ENCODE peak calls at places on chromosomes 6 and 20, in six cellular contexts. Z, O, B, S, U and Y are unnamed samples.

GRCh38 chr6:1068068-1068467 is 243.8 kb upstream of the FOXQ1 start:
- DNase-seq in B (no peak), O (no peak), Z (no peak), U (no peak), S (no peak), Y (no peak)

GRCh38 chr6:25369450-25370086 is 90.4 kb downstream of the CARMIL1 start:
- DNase-seq in B (no peak), S (no peak), O (no peak), U (no peak), Z (no peak), Y (peak; percentile 65)

GRCh38 chr6:17042422-17043147 is 59.3 kb upstream of the STMND1 start:
- DNase-seq in U (peak; percentile 78), Z (no peak), S (no peak), O (no peak), B (no peak), Y (no peak)

GRCh38 chr20:16554766-16555543 is 18.3 kb downstream of the KIF16B start:
- DNase-seq in U (no peak), Z (no peak), B (no peak), S (no peak), O (no peak), Y (no peak)

GRCh38 chr20:49337357-49337756 is 59.5 kb upstream of the ZNFX1 start:
- DNase-seq in U (no peak), O (no peak), B (no peak), S (no peak), Z (no peak), Y (no peak)

GRCh38 chr6:8279094-8279805 is 156.1 kb downstream of the SLC35B3 start:
- DNase-seq in B (no peak), S (no peak), O (no peak), U (no peak), Z (no peak), Y (no peak)

GRCh38 chr20:57809149-57809548 is 99.3 kb upstream of the PMEPA1 start:
- DNase-seq in Z (no peak), U (no peak), O (no peak), S (no peak), B (no peak), Y (no peak)

GRCh38 chr6:39189915-39190544 is 39.2 kb downstream of the KCNK5 start:
- DNase-seq in O (no peak), S (no peak), B (peak; percentile 75), U (peak; percentile 55), Z (no peak), Y (no peak)

GRCh38 chr20:31604567-31605030 is 490 bp upstream of the ID1 start:
- DNase-seq in O (no peak), B (no peak), U (no peak), Z (no peak), S (no peak), Y (no peak)

GRCh38 chr20:63027425-63028389 is 20.9 kb upstream of the BHLHE23 start:
- DNase-seq in O (no peak), B (no peak), S (no peak), U (peak; percentile 41), Z (no peak), Y (no peak)

GRCh38 chr20:63024573-63025392 is 18.0 kb upstream of the BHLHE23 start:
- DNase-seq in U (no peak), O (no peak), B (peak; percentile 45), S (no peak), Z (no peak), Y (no peak)

GRCh38 chr20:63023836-63024571 is 17.2 kb upstream of the BHLHE23 start:
- DNase-seq in O (no peak), U (no peak), Z (no peak), S (no peak), B (peak; percentile 59), Y (no peak)

GRCh38 chr20:63026582-63027424 is 20.0 kb upstream of the BHLHE23 start:
- DNase-seq in Z (no peak), B (peak; percentile 55), O (no peak), S (no peak), U (no peak), Y (no peak)

GRCh38 chr20:63025534-63026331 is 19.0 kb upstream of the BHLHE23 start:
- DNase-seq in B (peak; percentile 57), S (no peak), O (no peak), U (peak; percentile 43), Z (no peak), Y (peak; percentile 41)
- H3K27ac ChIP-seq in B (no peak overlapping the region), S (no peak overlapping the region), O (no peak overlapping the region), U (no peak overlapping the region), Z (no peak overlapping the region), Y (no peak overlapping the region)

GRCh38 chr20:63007722-63008488 is 1.1 kb upstream of the BHLHE23 start:
- DNase-seq in O (no peak), Z (no peak), B (no peak), S (no peak), U (no peak), Y (no peak)

GRCh38 chr20:63008541-63009043 is 1.8 kb upstream of the BHLHE23 start:
- DNase-seq in S (no peak), B (no peak), Z (no peak), O (no peak), U (no peak), Y (no peak)

GRCh38 chr20:63009988-63010769 is 3.4 kb upstream of the BHLHE23 start:
- DNase-seq in S (no peak), O (peak; percentile 71), Z (peak; percentile 72), B (no peak), U (no peak), Y (peak; percentile 73)

GRCh38 chr20:63007472-63007721 is 633 bp upstream of the BHLHE23 start:
- DNase-seq in O (no peak), U (no peak), S (no peak), B (no peak), Z (no peak), Y (no peak)

GRCh38 chr20:63009044-63009961 is 2.5 kb upstream of the BHLHE23 start:
- DNase-seq in U (peak; percentile 85), S (peak; percentile 71), O (peak; percentile 82), Z (peak; percentile 73), B (peak; percentile 80), Y (peak; percentile 76)
- H3K4me3 ChIP-seq in U (peak overlapping the region; percentile 43), S (no peak overlapping the region), O (peak overlapping the region; percentile 65), Z (peak overlapping the region; percentile 35), B (no peak overlapping the region), Y (peak overlapping the region; percentile 54)

GRCh38 chr6:18467741-18468140 is 80.6 kb downstream of the RNF144B start:
- DNase-seq in U (no peak), B (no peak), S (no peak), Z (no peak), O (no peak), Y (no peak)

GRCh38 chr6:18468162-18468843 is 81.2 kb downstream of the RNF144B start:
- DNase-seq in B (no peak), Z (no peak), O (no peak), S (no peak), U (no peak), Y (no peak)

GRCh38 chr6:18465410-18466154 is 78.4 kb downstream of the RNF144B start:
- DNase-seq in O (no peak), B (no peak), Z (no peak), U (no peak), S (no peak), Y (no peak)

GRCh38 chr6:18463429-18463828 is 76.3 kb downstream of the RNF144B start:
- DNase-seq in B (no peak), U (no peak), Z (no peak), O (no peak), S (no peak), Y (no peak)

GRCh38 chr6:18464176-18464575 is 77.0 kb downstream of the RNF144B start:
- DNase-seq in U (no peak), S (no peak), O (no peak), B (no peak), Z (no peak), Y (no peak)
- H3K27ac ChIP-seq in U (no peak overlapping the region), S (no peak overlapping the region), O (no peak overlapping the region), B (no peak overlapping the region), Z (no peak overlapping the region), Y (no peak overlapping the region)

GRCh38 chr6:44222486-44222986 is 859 bp upstream of the SLC29A1 start:
- DNase-seq in B (no peak), O (no peak), S (no peak), Z (no peak), U (no peak), Y (no peak)
- H3K4me3 ChIP-seq in B (peak overlapping the region; percentile 63), O (no peak overlapping the region), S (peak overlapping the region; percentile 68), Z (peak overlapping the region; percentile 48), U (peak overlapping the region; percentile 69), Y (peak overlapping the region; percentile 60)

GRCh38 chr6:14880052-14880451 is 365.8 kb upstream of the JARID2 start:
- DNase-seq in U (no peak), S (no peak), Z (no peak), O (no peak), B (no peak), Y (no peak)

GRCh38 chr6:14874975-14875677 is 370.7 kb upstream of the JARID2 start:
- DNase-seq in O (no peak), B (no peak), U (no peak), Z (no peak), S (no peak), Y (no peak)

GRCh38 chr6:14876778-14877613 is 368.9 kb upstream of the JARID2 start:
- DNase-seq in U (peak; percentile 79), Z (no peak), S (no peak), O (peak; percentile 22), B (no peak), Y (peak; percentile 38)

GRCh38 chr6:14875678-14876063 is 370.2 kb upstream of the JARID2 start:
- DNase-seq in S (no peak), U (no peak), O (no peak), Z (no peak), B (no peak), Y (no peak)

GRCh38 chr6:14877758-14878157 is 368.1 kb upstream of the JARID2 start:
- DNase-seq in B (no peak), O (no peak), U (no peak), Z (no peak), S (no peak), Y (no peak)
- H3K27ac ChIP-seq in B (no peak overlapping the region), O (no peak overlapping the region), U (peak overlapping the region; percentile 96), Z (no peak overlapping the region), S (no peak overlapping the region), Y (no peak overlapping the region)

DNA sequence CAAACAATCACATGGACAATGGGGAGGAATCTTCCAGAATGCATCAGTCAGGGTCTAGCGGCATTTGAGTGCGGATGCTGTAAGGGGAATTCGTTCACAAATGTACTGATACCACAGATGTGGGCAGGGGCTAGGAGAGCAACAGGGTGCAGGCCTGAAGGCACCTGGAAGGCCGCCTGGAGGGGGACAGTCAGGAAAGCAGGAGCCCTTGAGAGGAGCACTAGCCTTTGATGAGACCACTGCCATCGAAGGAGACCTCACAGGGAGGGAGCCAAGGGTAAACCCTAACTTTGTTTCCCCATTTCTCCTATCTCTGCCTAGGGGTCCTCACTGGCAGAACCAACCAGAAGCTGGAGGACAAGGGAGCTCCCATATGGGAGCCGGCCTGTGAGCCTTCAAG is 38.2 kb downstream of the MYB start:
- DNase-seq in U (no peak), B (no peak), O (no peak), Z (no peak), S (no peak), Y (no peak)
- H3K4me3 ChIP-seq in U (no peak overlapping the region), B (no peak overlapping the region), O (no peak overlapping the region), Z (no peak overlapping the region), S (no peak overlapping the region), Y (no peak overlapping the region)